ENCODE peak calls at places on chromosomes 11 and 22, in seven cellular contexts. One of them, this sample, is unnamed.
A peak's percentile ranks its signal among the peaks of the same experiment; 100 is the strongest.

GRCh38 chr11:75554258-75555022 is 7.6 kb upstream of the SERPINH1 start:
- DNase-seq in tibial artery: peak; percentile 92
- DNase-seq in stimulated activated CD8-positive, alpha-beta memory T cell treated with anti-CD3 and anti-CD28 coated beads, Interleukin-2, amount 100 ng/mL, for 48 hours: no peak
- DNase-seq in spleen: no peak
- DNase-seq in fibroblast of mammary gland: peak; percentile 100
- DNase-seq in left ventricle myocardium superior: peak; percentile 97
- DNase-seq in Right ventricle myocardium superior: peak; percentile 96
- DNase-seq in this sample: peak; percentile 79

GRCh38 chr11:113529606-113530005 is 54.4 kb upstream of the DRD2 start:
- DNase-seq in stimulated activated CD8-positive, alpha-beta memory T cell treated with anti-CD3 and anti-CD28 coated beads, Interleukin-2, amount 100 ng/mL, for 48 hours: no peak
- DNase-seq in fibroblast of mammary gland: no peak
- DNase-seq in tibial artery: no peak
- DNase-seq in Right ventricle myocardium superior: no peak
- DNase-seq in left ventricle myocardium superior: no peak
- DNase-seq in spleen: no peak
- DNase-seq in this sample: no peak

GRCh38 chr11:93773045-93773477 is 11.0 kb upstream of the MED17 start:
- DNase-seq in tibial artery: no peak
- DNase-seq in fibroblast of mammary gland: no peak
- DNase-seq in stimulated activated CD8-positive, alpha-beta memory T cell treated with anti-CD3 and anti-CD28 coated beads, Interleukin-2, amount 100 ng/mL, for 48 hours: no peak
- DNase-seq in left ventricle myocardium superior: no peak
- DNase-seq in spleen: no peak
- DNase-seq in Right ventricle myocardium superior: no peak
- DNase-seq in this sample: no peak

GRCh38 chr11:86116386-86116726 is 47.5 kb upstream of the PICALM start:
- DNase-seq in left ventricle myocardium superior: no peak
- DNase-seq in fibroblast of mammary gland: peak; percentile 95
- DNase-seq in stimulated activated CD8-positive, alpha-beta memory T cell treated with anti-CD3 and anti-CD28 coated beads, Interleukin-2, amount 100 ng/mL, for 48 hours: no peak
- DNase-seq in spleen: no peak
- DNase-seq in tibial artery: no peak
- DNase-seq in Right ventricle myocardium superior: no peak
- DNase-seq in this sample: no peak

GRCh38 chr11:86483591-86484163 is 109.0 kb downstream of the CCDC81 start:
- DNase-seq in spleen: no peak
- DNase-seq in fibroblast of mammary gland: no peak
- DNase-seq in left ventricle myocardium superior: no peak
- DNase-seq in tibial artery: peak; percentile 34
- DNase-seq in stimulated activated CD8-positive, alpha-beta memory T cell treated with anti-CD3 and anti-CD28 coated beads, Interleukin-2, amount 100 ng/mL, for 48 hours: no peak
- DNase-seq in Right ventricle myocardium superior: no peak
- DNase-seq in this sample: no peak

GRCh38 chr11:80096736-80097135 is 655.9 kb upstream of the TENM4 start:
- DNase-seq in stimulated activated CD8-positive, alpha-beta memory T cell treated with anti-CD3 and anti-CD28 coated beads, Interleukin-2, amount 100 ng/mL, for 48 hours: no peak
- DNase-seq in Right ventricle myocardium superior: no peak
- DNase-seq in fibroblast of mammary gland: peak; percentile 72
- DNase-seq in left ventricle myocardium superior: no peak
- DNase-seq in spleen: no peak
- DNase-seq in tibial artery: no peak
- DNase-seq in this sample: no peak

GRCh38 chr11:47669856-47670255 is 27.5 kb upstream of the MTCH2 start:
- DNase-seq in tibial artery: no peak
- DNase-seq in stimulated activated CD8-positive, alpha-beta memory T cell treated with anti-CD3 and anti-CD28 coated beads, Interleukin-2, amount 100 ng/mL, for 48 hours: no peak
- DNase-seq in spleen: no peak
- DNase-seq in Right ventricle myocardium superior: no peak
- DNase-seq in fibroblast of mammary gland: no peak
- DNase-seq in left ventricle myocardium superior: no peak
- DNase-seq in this sample: no peak

GRCh38 chr11:16278273-16278672 is 78.1 kb downstream of the SOX6 start:
- DNase-seq in Right ventricle myocardium superior: no peak
- DNase-seq in stimulated activated CD8-positive, alpha-beta memory T cell treated with anti-CD3 and anti-CD28 coated beads, Interleukin-2, amount 100 ng/mL, for 48 hours: no peak
- DNase-seq in spleen: no peak
- DNase-seq in tibial artery: no peak
- DNase-seq in fibroblast of mammary gland: no peak
- DNase-seq in left ventricle myocardium superior: no peak
- DNase-seq in this sample: no peak

GRCh38 chr22:50190182-50190951 is 4.7 kb downstream of the TRABD start:
- DNase-seq in fibroblast of mammary gland: peak; percentile 52
- DNase-seq in spleen: peak; percentile 99
- DNase-seq in left ventricle myocardium superior: peak; percentile 90
- DNase-seq in Right ventricle myocardium superior: peak; percentile 89
- DNase-seq in tibial artery: peak; percentile 56
- DNase-seq in stimulated activated CD8-positive, alpha-beta memory T cell treated with anti-CD3 and anti-CD28 coated beads, Interleukin-2, amount 100 ng/mL, for 48 hours: peak; percentile 64
- DNase-seq in this sample: peak; percentile 94

GRCh38 chr11:18765554-18765953 is 26.0 kb downstream of the PTPN5 start:
- DNase-seq in spleen: peak; percentile 46
- DNase-seq in stimulated activated CD8-positive, alpha-beta memory T cell treated with anti-CD3 and anti-CD28 coated beads, Interleukin-2, amount 100 ng/mL, for 48 hours: no peak
- DNase-seq in left ventricle myocardium superior: no peak
- DNase-seq in fibroblast of mammary gland: peak; percentile 44
- DNase-seq in tibial artery: no peak
- DNase-seq in Right ventricle myocardium superior: no peak
- DNase-seq in this sample: no peak

This sample was measured in lower lobe of right lung.